ENCODE peak calls at places on chromosomes 3 and 15, in eight cellular contexts. One of them, this sample, is unnamed.

GRCh38 chr3:108090066-108090700 is 648 bp downstream of the CD47 start:
- DNase-seq in A549: no peak
- DNase-seq in GM12878: no peak
- DNase-seq in HepG2: no peak
- DNase-seq in HCT116: no peak
- DNase-seq in endothelial cell of umbilical vein: peak; percentile 60
- DNase-seq in K562: no peak
- DNase-seq in H1: no peak
- DNase-seq in this sample: peak; percentile 71

GRCh38 chr3:85482193-85482450 is 523.3 kb downstream of the CADM2 start:
- DNase-seq in HCT116: no peak
- DNase-seq in endothelial cell of umbilical vein: no peak
- DNase-seq in A549: no peak
- DNase-seq in H1: no peak
- DNase-seq in HepG2: no peak
- DNase-seq in K562: no peak
- DNase-seq in GM12878: no peak
- DNase-seq in this sample: no peak

GRCh38 chr3:195762611-195763247 is 42.0 kb downstream of the MUC20 start:
- DNase-seq in GM12878: no peak
- DNase-seq in HepG2: no peak
- DNase-seq in A549: no peak
- DNase-seq in K562: no peak
- DNase-seq in HCT116: no peak
- DNase-seq in endothelial cell of umbilical vein: no peak
- DNase-seq in H1: no peak
- DNase-seq in this sample: no peak

GRCh38 chr15:87924433-87924832 is 332.1 kb downstream of the NTRK3 start:
- DNase-seq in A549: no peak
- DNase-seq in H1: no peak
- DNase-seq in endothelial cell of umbilical vein: no peak
- DNase-seq in HepG2: no peak
- DNase-seq in GM12878: no peak
- DNase-seq in HCT116: no peak
- DNase-seq in K562: no peak
- DNase-seq in this sample: no peak

GRCh38 chr15:34889486-34889885 is 80.1 kb downstream of the AQR start:
- DNase-seq in GM12878: no peak
- DNase-seq in A549: no peak
- DNase-seq in H1: no peak
- DNase-seq in HCT116: no peak
- DNase-seq in K562: no peak
- DNase-seq in endothelial cell of umbilical vein: no peak
- DNase-seq in HepG2: no peak
- DNase-seq in this sample: no peak

GRCh38 chr15:95152741-95153140 is 921.4 kb downstream of the MCTP2 start:
- DNase-seq in GM12878: no peak
- DNase-seq in H1: no peak
- DNase-seq in K562: no peak
- DNase-seq in endothelial cell of umbilical vein: no peak
- DNase-seq in HepG2: no peak
- DNase-seq in A549: no peak
- DNase-seq in HCT116: no peak
- DNase-seq in this sample: no peak

GRCh38 chr3:159947220-159947619 is 41.4 kb upstream of the IL12A start:
- DNase-seq in GM12878: no peak
- DNase-seq in K562: no peak
- DNase-seq in HCT116: no peak
- DNase-seq in HepG2: no peak
- DNase-seq in endothelial cell of umbilical vein: peak; percentile 9
- DNase-seq in H1: no peak
- DNase-seq in A549: no peak
- DNase-seq in this sample: no peak

GRCh38 chr3:37287776-37288175 is 113.4 kb upstream of the LRRFIP2 start:
- DNase-seq in GM12878: no peak
- DNase-seq in K562: no peak
- DNase-seq in H1: no peak
- DNase-seq in HCT116: no peak
- DNase-seq in A549: no peak
- DNase-seq in endothelial cell of umbilical vein: peak; percentile 86
- DNase-seq in HepG2: no peak
- DNase-seq in this sample: no peak

GRCh38 chr3:139326707-139327106 is 17.1 kb upstream of the MRPS22 start:
- DNase-seq in GM12878: no peak
- DNase-seq in endothelial cell of umbilical vein: no peak
- DNase-seq in K562: no peak
- DNase-seq in A549: no peak
- DNase-seq in H1: no peak
- DNase-seq in HepG2: no peak
- DNase-seq in HCT116: no peak
- DNase-seq in this sample: peak; percentile 40

GRCh38 chr15:22241451-22241850 is 161.1 kb downstream of the OR4M2 start:
- DNase-seq in HepG2: no peak
- DNase-seq in A549: no peak
- DNase-seq in K562: no peak
- DNase-seq in GM12878: no peak
- DNase-seq in HCT116: no peak
- DNase-seq in endothelial cell of umbilical vein: no peak
- DNase-seq in H1: no peak
- DNase-seq in this sample: no peak

GRCh38 chr3:142523921-142524566 is 54.5 kb downstream of the ATR start:
- DNase-seq in endothelial cell of umbilical vein: no peak
- DNase-seq in A549: no peak
- DNase-seq in HCT116: no peak
- DNase-seq in HepG2: no peak
- DNase-seq in H1: no peak
- DNase-seq in GM12878: no peak
- DNase-seq in K562: no peak
- DNase-seq in this sample: no peak

GRCh38 chr3:162143181-162143580 is 646.6 kb downstream of the OTOL1 start:
- DNase-seq in H1: no peak
- DNase-seq in endothelial cell of umbilical vein: no peak
- DNase-seq in GM12878: no peak
- DNase-seq in A549: no peak
- DNase-seq in HepG2: no peak
- DNase-seq in HCT116: no peak
- DNase-seq in K562: no peak
- DNase-seq in this sample: no peak

GRCh38 chr3:14457999-14458398 is 55.6 kb downstream of the SLC6A6 start:
- DNase-seq in A549: no peak
- DNase-seq in K562: peak; percentile 52
- DNase-seq in H1: no peak
- DNase-seq in GM12878: no peak
- DNase-seq in HepG2: no peak
- DNase-seq in endothelial cell of umbilical vein: no peak
- DNase-seq in HCT116: no peak
- DNase-seq in this sample: no peak

GRCh38 chr3:126923423-126923822 is 59.5 kb upstream of the PLXNA1 start:
- DNase-seq in H1: no peak
- DNase-seq in HepG2: no peak
- DNase-seq in GM12878: no peak
- DNase-seq in K562: no peak
- DNase-seq in HCT116: no peak
- DNase-seq in A549: no peak
- DNase-seq in endothelial cell of umbilical vein: no peak
- DNase-seq in this sample: no peak

GRCh38 chr3:4741404-4742307 is 237.6 kb upstream of the BHLHE40 start:
- DNase-seq in A549: peak; percentile 92
- DNase-seq in GM12878: no peak
- DNase-seq in HCT116: peak; percentile 83
- DNase-seq in HepG2: peak; percentile 45
- DNase-seq in H1: no peak
- DNase-seq in K562: peak; percentile 85
- DNase-seq in endothelial cell of umbilical vein: peak; percentile 99
- DNase-seq in this sample: peak; percentile 92

GRCh38 chr15:25937796-25938195 is 74.7 kb upstream of the ATP10A start:
- DNase-seq in HCT116: no peak
- DNase-seq in H1: no peak
- DNase-seq in GM12878: no peak
- DNase-seq in endothelial cell of umbilical vein: no peak
- DNase-seq in HepG2: no peak
- DNase-seq in K562: no peak
- DNase-seq in A549: no peak
- DNase-seq in this sample: no peak

GRCh38 chr15:56207711-56208110 is 36.0 kb downstream of the RFX7 start:
- DNase-seq in A549: no peak
- DNase-seq in GM12878: peak; percentile 31
- DNase-seq in HepG2: no peak
- DNase-seq in K562: no peak
- DNase-seq in endothelial cell of umbilical vein: no peak
- DNase-seq in HCT116: no peak
- DNase-seq in H1: no peak
- DNase-seq in this sample: no peak

GRCh38 chr3:157914882-157915281 is 191.3 kb downstream of the SHOX2 start:
- DNase-seq in A549: no peak
- DNase-seq in GM12878: no peak
- DNase-seq in H1: no peak
- DNase-seq in HepG2: no peak
- DNase-seq in HCT116: no peak
- DNase-seq in K562: no peak
- DNase-seq in endothelial cell of umbilical vein: no peak
- DNase-seq in this sample: no peak

GRCh38 chr15:55654541-55654940 is 66.4 kb upstream of the PYGO1 start:
- DNase-seq in A549: no peak
- DNase-seq in GM12878: no peak
- DNase-seq in HCT116: no peak
- DNase-seq in endothelial cell of umbilical vein: peak; percentile 79
- DNase-seq in HepG2: no peak
- DNase-seq in H1: no peak
- DNase-seq in K562: no peak
- DNase-seq in this sample: no peak

GRCh38 chr15:98322551-98322950 is 325.8 kb upstream of the IGF1R start:
- DNase-seq in GM12878: no peak
- DNase-seq in H1: no peak
- DNase-seq in endothelial cell of umbilical vein: no peak
- DNase-seq in HCT116: no peak
- DNase-seq in A549: no peak
- DNase-seq in HepG2: no peak
- DNase-seq in K562: no peak
- DNase-seq in this sample: no peak

GRCh38 chr3:184669578-184669977 is 42.3 kb downstream of the MAGEF1 start:
- DNase-seq in H1: no peak
- DNase-seq in K562: no peak
- DNase-seq in endothelial cell of umbilical vein: no peak
- DNase-seq in GM12878: no peak
- DNase-seq in HepG2: no peak
- DNase-seq in HCT116: no peak
- DNase-seq in A549: no peak
- DNase-seq in this sample: no peak

GRCh38 chr3:15997274-15997943 is 177.1 kb upstream of the GALNT15 start:
- DNase-seq in endothelial cell of umbilical vein: no peak
- DNase-seq in H1: no peak
- DNase-seq in HepG2: no peak
- DNase-seq in A549: no peak
- DNase-seq in GM12878: peak; percentile 16
- DNase-seq in HCT116: no peak
- DNase-seq in K562: no peak
- DNase-seq in this sample: no peak

GRCh38 chr3:152236741-152237140 is 32.0 kb upstream of the MBNL1 start:
- DNase-seq in HepG2: no peak
- DNase-seq in A549: no peak
- DNase-seq in endothelial cell of umbilical vein: peak; percentile 16
- DNase-seq in K562: no peak
- DNase-seq in H1: no peak
- DNase-seq in GM12878: no peak
- DNase-seq in HCT116: no peak
- DNase-seq in this sample: peak; percentile 58

GRCh38 chr3:14758893-14759292 is 59.9 kb upstream of the FGD5 start:
- DNase-seq in A549: no peak
- DNase-seq in K562: no peak
- DNase-seq in endothelial cell of umbilical vein: no peak
- DNase-seq in HepG2: no peak
- DNase-seq in HCT116: no peak
- DNase-seq in H1: no peak
- DNase-seq in GM12878: no peak
- DNase-seq in this sample: no peak

GRCh38 chr3:59772416-59773408 is 722.9 kb upstream of the CFAP20DC start:
- DNase-seq in GM12878: no peak
- DNase-seq in K562: no peak
- DNase-seq in H1: no peak
- DNase-seq in HepG2: no peak
- DNase-seq in HCT116: no peak
- DNase-seq in endothelial cell of umbilical vein: no peak
- DNase-seq in A549: no peak
- DNase-seq in this sample: peak; percentile 6

DNA sequence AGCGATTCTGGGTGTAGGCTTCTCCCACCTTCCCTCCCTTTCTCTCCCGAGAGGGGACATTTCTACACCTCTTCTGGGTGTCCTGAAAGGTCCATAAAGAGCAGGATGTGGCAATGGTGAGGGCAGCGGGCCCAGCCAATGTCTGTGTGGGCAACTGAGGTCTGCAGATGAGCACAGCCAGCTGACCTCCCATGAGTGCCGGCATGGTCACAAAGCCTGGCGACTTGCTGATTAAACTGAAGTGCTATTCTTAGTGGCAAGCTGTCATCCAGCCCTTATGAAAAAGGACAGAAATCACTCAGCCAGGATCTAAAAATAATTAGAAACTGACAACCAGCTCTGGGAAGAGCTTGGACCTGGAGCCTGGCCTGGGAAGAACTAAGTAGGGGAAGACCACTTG is 124.3 kb upstream of the RGMA start:
- DNase-seq in HCT116: no peak
- DNase-seq in HepG2: no peak
- DNase-seq in A549: no peak
- DNase-seq in H1: no peak
- DNase-seq in GM12878: no peak
- DNase-seq in K562: no peak
- DNase-seq in endothelial cell of umbilical vein: no peak
- DNase-seq in this sample: no peak
- TF ChIP-seq POLR2A in HCT116: no peak
- TF ChIP-seq POLR2A in HepG2: no peak
- TF ChIP-seq POLR2A in A549: no peak
- TF ChIP-seq POLR2A in H1: no peak
- TF ChIP-seq POLR2A in GM12878: no peak
- TF ChIP-seq POLR2A in K562: no peak
- TF ChIP-seq POLR2A in endothelial cell of umbilical vein: no peak
- TF ChIP-seq POLR2A in this sample: no peak

GRCh38 chr3:149215474-149215873 is 6.2 kb downstream of the CP start:
- DNase-seq in HepG2: peak; percentile 50
- DNase-seq in GM12878: no peak
- DNase-seq in endothelial cell of umbilical vein: peak; percentile 35
- DNase-seq in A549: no peak
- DNase-seq in HCT116: no peak
- DNase-seq in H1: no peak
- DNase-seq in K562: no peak
- DNase-seq in this sample: no peak
- TF ChIP-seq MAX in HepG2: no peak
- TF ChIP-seq MAX in GM12878: no peak
- TF ChIP-seq MAX in endothelial cell of umbilical vein: no peak
- TF ChIP-seq MAX in A549: no peak
- TF ChIP-seq MAX in HCT116: no peak
- TF ChIP-seq MAX in H1: no peak
- TF ChIP-seq MAX in K562: no peak
- TF ChIP-seq MAX in this sample: no peak

GRCh38 chr3:48503406-48504050 is 446 bp downstream of the SHISA5 start:
- DNase-seq in K562: peak; percentile 41
- DNase-seq in A549: no peak
- DNase-seq in GM12878: no peak
- DNase-seq in HepG2: no peak
- DNase-seq in HCT116: no peak
- DNase-seq in H1: no peak
- DNase-seq in endothelial cell of umbilical vein: peak; percentile 46
- DNase-seq in this sample: no peak
- TF ChIP-seq POLR2A in K562: peak; percentile 28
- TF ChIP-seq POLR2A in A549: no peak
- TF ChIP-seq POLR2A in GM12878: no peak
- TF ChIP-seq POLR2A in HepG2: no peak
- TF ChIP-seq POLR2A in HCT116: no peak
- TF ChIP-seq POLR2A in H1: no peak
- TF ChIP-seq POLR2A in endothelial cell of umbilical vein: peak; percentile 59
- TF ChIP-seq POLR2A in this sample: no peak

GRCh38 chr3:135362889-135363288 is 567.8 kb downstream of the EPHB1 start:
- DNase-seq in HepG2: no peak
- DNase-seq in HCT116: no peak
- DNase-seq in K562: no peak
- DNase-seq in H1: no peak
- DNase-seq in endothelial cell of umbilical vein: no peak
- DNase-seq in A549: no peak
- DNase-seq in GM12878: no peak
- DNase-seq in this sample: no peak
- TF ChIP-seq MAX in HepG2: no peak
- TF ChIP-seq MAX in HCT116: no peak
- TF ChIP-seq MAX in K562: no peak
- TF ChIP-seq MAX in H1: no peak
- TF ChIP-seq MAX in endothelial cell of umbilical vein: no peak
- TF ChIP-seq MAX in A549: no peak
- TF ChIP-seq MAX in GM12878: no peak
- TF ChIP-seq MAX in this sample: no peak